ENCODE peak calls at places on chromosome 14, in five cellular contexts. T is SK-N-SH, B is HepG2, I is HCT116, S is H1. K is an unnamed sample.

GRCh38 chr14:63157195-63157594 is 47.0 kb upstream of the RHOJ start:
- DNase-seq in T (no peak), B (no peak), I (no peak), S (no peak), K (no peak)

GRCh38 chr14:70047598-70048312 is 141.0 kb downstream of the SLC8A3 start:
- DNase-seq in T (no peak), B (peak; percentile 94), I (no peak), S (no peak), K (no peak)

GRCh38 chr14:71166434-71166833 is 259.2 kb downstream of the PCNX1 start:
- DNase-seq in T (peak; percentile 70), B (peak; percentile 57), I (peak; percentile 8), S (no peak), K (peak; percentile 81)

GRCh38 chr14:100558966-100559365 is 28.3 kb downstream of the BEGAIN start:
- DNase-seq in T (no peak), B (no peak), I (no peak), S (no peak), K (no peak)

GRCh38 chr14:29937116-29937515 is 9.5 kb upstream of the PRKD1 start:
- DNase-seq in T (no peak), B (no peak), I (no peak), S (no peak), K (no peak)

GRCh38 chr14:61343471-61343870 is 22.1 kb downstream of the PRKCH start:
- DNase-seq in T (no peak), B (no peak), I (no peak), S (no peak), K (no peak)

GRCh38 chr14:20427231-20428009 is 8.5 kb downstream of the KLHL33 start:
- DNase-seq in T (no peak), B (peak; percentile 68), I (peak; percentile 13), S (no peak), K (no peak)

GRCh38 chr14:88798161-88798560 is 5.4 kb upstream of the EML5 start:
- DNase-seq in T (no peak), B (no peak), I (no peak), S (no peak), K (no peak)

GRCh38 chr14:49485290-49485689 is 100.9 kb downstream of the RPS29 start:
- DNase-seq in T (no peak), B (no peak), I (no peak), S (no peak), K (no peak)

GRCh38 chr14:103519043-103519836 is 3.4 kb downstream of the CKB start:
- DNase-seq in T (peak; percentile 26), B (no peak), I (no peak), S (no peak), K (peak; percentile 76)

GRCh38 chr14:52015411-52016030 is 26.2 kb downstream of the RTRAF start:
- DNase-seq in T (peak; percentile 40), B (peak; percentile 8), I (peak; percentile 19), S (no peak), K (peak; percentile 64)

GRCh38 chr14:92780865-92781264 is 13.2 kb upstream of the GOLGA5 start:
- DNase-seq in T (no peak), B (no peak), I (no peak), S (no peak), K (no peak)

GRCh38 chr14:106845286-106846087 is 1319.1 kb downstream of the TMEM121 start:
- DNase-seq in T (peak; percentile 19), B (peak; percentile 97), I (no peak), S (no peak), K (peak; percentile 33)

GRCh38 chr14:99412122-99413061 is 68.3 kb downstream of the SETD3 start:
- DNase-seq in T (no peak), B (no peak), I (no peak), S (peak; percentile 46), K (peak; percentile 30)

GRCh38 chr14:99408286-99408970 is 72.2 kb downstream of the SETD3 start:
- DNase-seq in T (no peak), B (no peak), I (no peak), S (no peak), K (no peak)

GRCh38 chr14:99408971-99409289 is 71.7 kb downstream of the SETD3 start:
- DNase-seq in T (no peak), B (no peak), I (no peak), S (no peak), K (no peak)

GRCh38 chr14:99407416-99407815 is 73.2 kb downstream of the SETD3 start:
- DNase-seq in T (no peak), B (no peak), I (no peak), S (no peak), K (no peak)

GRCh38 chr14:99410019-99410418 is 70.6 kb downstream of the SETD3 start:
- DNase-seq in T (no peak), B (no peak), I (no peak), S (no peak), K (no peak)
- TF ChIP-seq JUND in T (no peak), B (no peak), I (no peak), S (no peak), K (no peak)

GRCh38 chr14:28754209-28754985 is 12.2 kb upstream of the FOXG1 start:
- DNase-seq in T (peak; percentile 58), B (peak; percentile 77), I (no peak), S (no peak), K (peak; percentile 73)
- TF ChIP-seq JUND in T (no peak), B (no peak), I (no peak), S (no peak), K (no peak)

GRCh38 chr14:94115068-94115591 is 4.6 kb downstream of the IFI27 start:
- DNase-seq in T (peak; percentile 64), B (no peak), I (no peak), S (no peak), K (no peak)
- TF ChIP-seq JUND in T (no peak), B (no peak), I (no peak), S (no peak), K (no peak)

DNA sequence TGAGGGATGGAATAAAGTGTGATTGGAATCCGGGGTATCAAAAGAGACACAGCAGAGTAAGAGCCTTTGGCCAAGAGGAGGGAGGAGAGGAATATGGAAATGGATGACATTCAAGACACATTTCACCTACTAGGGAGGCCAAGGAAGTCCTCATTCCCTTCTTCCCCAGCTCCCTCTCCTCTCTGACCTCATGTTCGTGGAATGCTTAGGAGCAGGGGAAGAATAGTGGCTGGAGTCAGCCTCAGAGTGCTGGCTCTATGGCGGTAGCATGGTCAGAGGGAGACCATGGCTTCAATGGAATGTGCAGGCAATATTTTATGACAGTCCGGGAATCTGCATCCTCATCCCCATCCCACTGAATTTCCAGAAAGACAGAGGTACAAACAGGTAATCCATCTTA is 196.6 kb downstream of the EGLN3 start:
- DNase-seq in T (no peak), B (no peak), I (no peak), S (no peak), K (no peak)
- TF ChIP-seq JUND in T (peak; percentile 61), B (no peak), I (no peak), S (peak; percentile 58), K (no peak)

K was measured in T47D.